ENCODE peak calls at places on chromosomes 13 and 19, in ten cellular contexts. N is CD8-positive, alpha-beta T cell; T is transverse colon; V is heart right ventricle; L is endodermal cell; R is RWPE2; X is mammary epithelial cell; Z is heart left ventricle; E is IMR-90; S is left ventricle myocardium inferior. F is an unnamed sample.

GRCh38 chr13:100566543-100566942 is 22.0 kb downstream of the GGACT start:
- DNase-seq in N (no peak), T (no peak), V (no peak), L (no peak), R (no peak), X (peak; percentile 13), Z (no peak), E (peak; percentile 40), S (no peak), F (no peak)

GRCh38 chr19:32863301-32863700 is 6.3 kb downstream of the SLC7A9 start:
- DNase-seq in N (no peak), T (no peak), V (no peak), L (no peak), R (no peak), X (no peak), Z (no peak), E (no peak), S (no peak), F (no peak)

GRCh38 chr13:110885516-110885915 is 29.4 kb downstream of the ANKRD10 start:
- DNase-seq in N (no peak), T (no peak), V (no peak), L (no peak), R (no peak), X (no peak), Z (no peak), E (no peak), S (no peak), F (no peak)

GRCh38 chr13:113860579-113861432 is 3.1 kb downstream of the GAS6 start:
- DNase-seq in N (no peak), T (peak; percentile 87), V (peak; percentile 16), L (peak; percentile 94), R (peak; percentile 55), X (no peak), Z (no peak), E (no peak), S (no peak), F (no peak)

GRCh38 chr13:111263566-111263965 is 56.9 kb upstream of the TEX29 start:
- DNase-seq in N (no peak), T (no peak), V (no peak), L (no peak), R (no peak), X (no peak), Z (no peak), E (no peak), S (no peak), F (no peak)

GRCh38 chr19:36151144-36152051 is 849 bp downstream of the COX7A1 start:
- DNase-seq in N (no peak), T (no peak), V (peak; percentile 81), L (peak; percentile 71), R (no peak), X (no peak), Z (peak; percentile 82), E (no peak), S (peak; percentile 78), F (peak; percentile 83)

GRCh38 chr13:79297128-79297527 is 108.9 kb downstream of the RBM26 start:
- DNase-seq in N (no peak), T (no peak), V (no peak), L (no peak), R (no peak), X (no peak), Z (no peak), E (no peak), S (no peak), F (no peak)

GRCh38 chr19:42201489-42202289 is 15.8 kb downstream of the DEDD2 start:
- DNase-seq in N (no peak), T (peak; percentile 56), V (no peak), L (no peak), R (no peak), X (no peak), Z (peak; percentile 42), E (no peak), S (peak; percentile 32), F (no peak)

GRCh38 chr19:18304194-18304495 is 18.7 kb downstream of the LSM4 start:
- DNase-seq in N (no peak), T (no peak), V (no peak), L (no peak), R (no peak), X (no peak), Z (no peak), E (no peak), S (peak; percentile 59), F (no peak)

GRCh38 chr19:18306209-18306902 is 16.5 kb downstream of the LSM4 start:
- DNase-seq in N (no peak), T (peak; percentile 44), V (no peak), L (peak; percentile 38), R (no peak), X (no peak), Z (no peak), E (no peak), S (no peak), F (no peak)

GRCh38 chr19:18301718-18302111 is 20.3 kb upstream of the JUND start:
- DNase-seq in N (no peak), T (no peak), V (no peak), L (no peak), R (no peak), X (no peak), Z (no peak), E (no peak), S (no peak), F (no peak)

GRCh38 chr19:18306903-18307681 is 15.8 kb downstream of the LSM4 start:
- DNase-seq in N (no peak), T (no peak), V (no peak), L (peak; percentile 55), R (no peak), X (no peak), Z (no peak), E (no peak), S (no peak), F (no peak)

DNA sequence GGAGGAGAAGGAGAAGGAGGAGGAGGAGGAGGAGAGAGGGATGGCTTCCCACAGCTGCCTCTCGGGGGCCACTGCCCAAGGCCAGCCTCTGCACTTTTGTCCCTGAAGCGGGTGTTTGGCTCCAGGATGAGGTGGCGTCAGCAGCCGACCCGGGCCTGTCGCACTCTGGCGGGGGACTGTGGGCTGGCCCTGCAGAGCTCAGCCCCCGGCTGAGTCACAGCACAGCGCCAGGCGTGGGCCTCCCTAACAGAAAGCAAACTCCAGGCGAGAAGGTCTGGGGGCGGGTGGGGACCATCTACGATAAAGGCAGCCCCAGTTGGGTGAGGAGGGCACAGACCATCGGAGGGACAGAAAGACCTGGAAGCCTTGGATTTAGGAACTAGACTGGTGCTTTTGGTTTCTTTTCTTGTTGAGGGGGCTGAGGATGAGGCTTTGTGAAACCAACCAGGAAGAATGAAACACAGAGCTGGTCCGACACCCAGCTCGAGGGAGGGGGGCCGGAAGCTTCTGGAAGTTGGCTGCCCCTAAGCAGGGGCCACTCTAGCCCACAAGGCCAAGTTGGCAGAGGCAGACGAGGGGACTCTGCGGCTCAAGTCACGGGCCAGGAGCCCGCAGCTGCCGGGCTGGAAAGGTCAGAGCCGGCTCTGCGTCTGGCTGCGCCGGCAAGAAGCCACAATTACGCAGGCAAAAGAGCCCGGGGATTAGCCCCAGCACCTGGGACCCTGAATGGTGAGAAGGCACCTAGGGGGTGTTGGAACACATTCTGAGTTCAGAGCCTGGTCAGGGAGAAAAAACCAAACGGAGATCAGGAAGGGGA is 18.2 kb downstream of the LSM4 start:
- DNase-seq in N (peak; percentile 75), T (peak; percentile 75), V (peak; percentile 89), L (peak; percentile 84), R (no peak), X (peak; percentile 48), Z (peak; percentile 91), E (peak; percentile 83), S (peak; percentile 89), F (peak; percentile 94)
- H3K4me3 ChIP-seq in N (peak overlapping the region; percentile 58), T (peak overlapping the region; percentile 22), V (peak overlapping the region; percentile 46), L (peak overlapping the region; percentile 45), R (peak overlapping the region; percentile 9), X (peak overlapping the region; percentile 8), Z (peak overlapping the region; percentile 47), E (peak overlapping the region; percentile 40), S (peak overlapping the region; percentile 64), F (peak overlapping the region; percentile 20)

GRCh38 chr19:6062274-6062673 is 48.0 kb downstream of the RFX2 start:
- DNase-seq in N (no peak), T (peak; percentile 57), V (peak; percentile 75), L (peak; percentile 31), R (no peak), X (no peak), Z (peak; percentile 56), E (no peak), S (no peak), F (no peak)

GRCh38 chr19:6061420-6062130 is 48.7 kb downstream of the RFX2 start:
- DNase-seq in N (no peak), T (peak; percentile 62), V (no peak), L (peak; percentile 47), R (no peak), X (no peak), Z (peak; percentile 18), E (no peak), S (no peak), F (peak; percentile 92)

GRCh38 chr19:6063576-6063961 is 46.7 kb downstream of the RFX2 start:
- DNase-seq in N (no peak), T (peak; percentile 9), V (no peak), L (peak; percentile 38), R (no peak), X (no peak), Z (peak; percentile 17), E (no peak), S (no peak), F (no peak)

GRCh38 chr19:6064016-6064702 is 46.1 kb downstream of the RFX2 start:
- DNase-seq in N (no peak), T (peak; percentile 15), V (no peak), L (peak; percentile 37), R (no peak), X (peak; percentile 42), Z (peak; percentile 20), E (no peak), S (no peak), F (no peak)

GRCh38 chr19:6062961-6063575 is 47.2 kb downstream of the RFX2 start:
- DNase-seq in N (no peak), T (peak; percentile 8), V (no peak), L (peak; percentile 30), R (no peak), X (no peak), Z (peak; percentile 17), E (no peak), S (no peak), F (no peak)
- H3K4me1 ChIP-seq in N (peaks cover 36% of the 10 kb centered on the region), T (peaks cover 93% of the 10 kb centered on the region), V (peaks cover 97% of the 10 kb centered on the region), L (peaks cover 9% of the 10 kb centered on the region), R (peaks cover 65% of the 10 kb centered on the region), X (peaks cover 80% of the 10 kb centered on the region), Z (peaks cover 89% of the 10 kb centered on the region), E (peaks cover 21% of the 10 kb centered on the region), S (peaks cover 97% of the 10 kb centered on the region), F (peaks cover 96% of the 10 kb centered on the region)

GRCh38 chr13:61138857-61139256 is 276.8 kb downstream of the PCDH20 start:
- DNase-seq in N (no peak), T (no peak), V (no peak), L (no peak), R (no peak), X (no peak), Z (no peak), E (no peak), S (no peak), F (no peak)

GRCh38 chr13:61142506-61142905 is 273.1 kb downstream of the PCDH20 start:
- DNase-seq in N (no peak), T (no peak), V (no peak), L (no peak), R (no peak), X (no peak), Z (no peak), E (no peak), S (no peak), F (no peak)

GRCh38 chr13:61136101-61136500 is 279.5 kb downstream of the PCDH20 start:
- DNase-seq in N (no peak), T (no peak), V (no peak), L (no peak), R (no peak), X (no peak), Z (no peak), E (no peak), S (no peak), F (no peak)

GRCh38 chr13:61135583-61135982 is 280.1 kb downstream of the PCDH20 start:
- DNase-seq in N (no peak), T (no peak), V (no peak), L (no peak), R (no peak), X (no peak), Z (no peak), E (no peak), S (no peak), F (no peak)

DNA sequence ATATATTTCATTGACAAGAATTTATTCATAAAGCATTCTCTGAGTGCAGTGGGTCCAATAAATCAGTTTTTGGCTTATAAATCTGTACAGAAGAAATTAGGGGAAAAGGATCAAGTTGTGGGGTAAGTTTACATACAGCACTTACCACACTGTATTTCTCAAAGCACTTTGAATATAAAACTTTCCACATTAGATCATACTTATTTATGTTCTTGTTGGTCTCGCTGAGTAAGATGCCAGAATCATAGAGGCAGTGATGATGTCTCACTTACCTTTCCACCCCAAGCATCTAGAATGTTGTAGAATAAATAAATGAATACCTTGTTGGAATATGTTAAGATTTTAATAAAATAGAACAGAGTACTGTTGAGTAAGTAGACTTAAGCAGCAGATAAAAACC is 279.1 kb downstream of the PCDH20 start:
- DNase-seq in N (no peak), T (no peak), V (no peak), L (no peak), R (no peak), X (no peak), Z (no peak), E (no peak), S (no peak), F (no peak)
- TF ChIP-seq CTCF in N (no peak), T (no peak), V (no peak), L (no peak), R (no peak), X (no peak), Z (no peak), E (no peak), S (no peak), F (no peak)

GRCh38 chr13:40597735-40598365 is 68.6 kb downstream of the FOXO1 start:
- DNase-seq in N (no peak), T (no peak), V (no peak), L (no peak), R (no peak), X (peak; percentile 44), Z (no peak), E (no peak), S (no peak), F (no peak)

GRCh38 chr13:40599722-40600121 is 66.7 kb downstream of the FOXO1 start:
- DNase-seq in N (no peak), T (no peak), V (no peak), L (no peak), R (no peak), X (no peak), Z (no peak), E (no peak), S (no peak), F (no peak)

GRCh38 chr13:40598599-40598998 is 67.8 kb downstream of the FOXO1 start:
- DNase-seq in N (no peak), T (no peak), V (no peak), L (no peak), R (no peak), X (no peak), Z (no peak), E (no peak), S (no peak), F (peak; percentile 86)

GRCh38 chr13:40600145-40600751 is 66.2 kb downstream of the FOXO1 start:
- DNase-seq in N (no peak), T (no peak), V (no peak), L (no peak), R (no peak), X (no peak), Z (no peak), E (no peak), S (no peak), F (no peak)

DNA sequence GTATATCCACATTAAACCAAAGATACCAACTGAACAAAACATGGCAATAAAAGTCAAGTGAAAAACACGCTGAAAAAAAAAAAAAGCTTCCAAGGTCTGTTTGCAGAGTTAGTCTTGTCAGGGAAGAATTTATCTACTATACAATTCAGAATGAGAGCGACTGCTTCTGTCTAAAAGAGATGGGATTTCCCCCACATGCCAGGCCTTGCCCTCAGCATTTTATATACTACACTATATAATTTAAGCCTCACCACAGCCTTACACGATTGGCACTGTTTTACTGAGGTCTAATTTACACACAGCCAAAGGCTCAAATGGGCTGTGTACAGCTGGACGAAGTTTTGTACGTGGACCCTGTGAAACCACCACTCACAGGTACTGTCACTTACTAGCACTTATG is 67.3 kb downstream of the FOXO1 start:
- DNase-seq in N (no peak), T (no peak), V (no peak), L (no peak), R (no peak), X (no peak), Z (no peak), E (no peak), S (no peak), F (no peak)
- H3K4me3 ChIP-seq in N (no peak overlapping the region), T (no peak overlapping the region), V (no peak overlapping the region), L (no peak overlapping the region), R (no peak overlapping the region), X (no peak overlapping the region), Z (no peak overlapping the region), E (no peak overlapping the region), S (no peak overlapping the region), F (no peak overlapping the region)